ENCODE peak calls at places on chromosome 3, in five cellular contexts. T is ovary, P is cardiac muscle cell, E is colonic mucosa, V is OCI-LY7. Z is an unnamed sample.

GRCh38 chr3:11803977-11804903 is 42.4 kb downstream of the TAMM41 start:
- DNase-seq in T (peak; percentile 35), V (peak; percentile 69), P (peak; percentile 78), E (peak; percentile 39), Z (no peak)

GRCh38 chr3:107913671-107914070 is 177.2 kb downstream of the CD47 start:
- DNase-seq in P (peak; percentile 90), T (no peak), V (no peak), E (no peak), Z (no peak)

GRCh38 chr3:54696313-54696712 is 231.5 kb downstream of the LRTM1 start:
- DNase-seq in V (no peak), E (no peak), P (no peak), T (no peak), Z (no peak)

GRCh38 chr3:117408811-117409210 is 699.2 kb downstream of the TUSC7 start:
- DNase-seq in T (no peak), P (peak; percentile 3), V (no peak), E (no peak), Z (no peak)

GRCh38 chr3:190026154-190026553 is 94.5 kb downstream of the P3H2 start:
- DNase-seq in T (no peak), E (no peak), P (no peak), V (no peak), Z (no peak)

GRCh38 chr3:113247664-113248458 is 36.5 kb downstream of the BOC start:
- DNase-seq in V (no peak), T (peak; percentile 67), P (no peak), E (no peak), Z (no peak)

GRCh38 chr3:61177450-61177849 is 73.8 kb downstream of the FHIT start:
- DNase-seq in T (no peak), V (no peak), P (no peak), E (no peak), Z (no peak)

GRCh38 chr3:48598323-48599076 is 3.4 kb upstream of the COL7A1 start:
- DNase-seq in V (no peak), P (peak; percentile 95), E (no peak), T (peak; percentile 86), Z (peak; percentile 70)

GRCh38 chr3:179348325-179349013 is 960 bp downstream of the MFN1 start:
- DNase-seq in V (peak; percentile 68), T (no peak), E (no peak), P (no peak), Z (no peak)

GRCh38 chr3:64163019-64163754 is 62.1 kb downstream of the PRICKLE2 start:
- DNase-seq in V (no peak), P (no peak), T (no peak), E (no peak), Z (no peak)

GRCh38 chr3:106792716-106793115 is 584.5 kb upstream of the CCDC54 start:
- DNase-seq in P (peak; percentile 12), E (no peak), V (no peak), T (no peak), Z (no peak)

GRCh38 chr3:168952551-168952950 is 711.0 kb downstream of the MECOM start:
- DNase-seq in V (no peak), T (no peak), P (peak; percentile 65), E (no peak), Z (no peak)

GRCh38 chr3:141448606-141449216 is 38.1 kb upstream of the RASA2 start:
- DNase-seq in P (no peak), T (no peak), V (no peak), E (no peak), Z (no peak)

GRCh38 chr3:123287962-123288302 is 86.2 kb downstream of the SEC22A start:
- DNase-seq in E (no peak), T (no peak), P (no peak), V (peak; percentile 6), Z (no peak)

GRCh38 chr3:46482632-46483311 is 15.0 kb upstream of the RTP3 start:
- DNase-seq in E (no peak), T (no peak), P (peak; percentile 83), V (no peak), Z (no peak)

GRCh38 chr3:194977341-194977740 is 291.7 kb downstream of the FAM43A start:
- DNase-seq in P (no peak), T (no peak), E (no peak), V (no peak), Z (no peak)

GRCh38 chr3:24255414-24255813 is 239.2 kb downstream of the THRB start:
- DNase-seq in P (no peak), E (no peak), T (no peak), V (no peak), Z (no peak)

GRCh38 chr3:107241217-107241616 is 136.0 kb upstream of the CCDC54 start:
- DNase-seq in E (peak; percentile 53), V (peak; percentile 59), P (no peak), T (peak; percentile 55), Z (peak; percentile 24)

GRCh38 chr3:144557515-144557914 is 585.9 kb downstream of the DIPK2A start:
- DNase-seq in V (no peak), E (no peak), P (no peak), T (no peak), Z (no peak)

GRCh38 chr3:49362579-49362978 is 4.4 kb upstream of the GPX1 start:
- DNase-seq in P (no peak), T (no peak), E (no peak), V (no peak), Z (no peak)

GRCh38 chr3:177211503-177212277 is 14.4 kb upstream of the TBL1XR1 start:
- DNase-seq in P (no peak), E (peak; percentile 93), T (no peak), V (no peak), Z (no peak)

GRCh38 chr3:103517013-103517412 is 1082.2 kb downstream of the ZPLD1 start:
- DNase-seq in T (no peak), V (no peak), E (no peak), P (no peak), Z (no peak)

GRCh38 chr3:179768080-179768479 is 115.2 kb downstream of the USP13 start:
- DNase-seq in P (peak; percentile 69), E (peak; percentile 35), T (no peak), V (no peak), Z (no peak)

GRCh38 chr3:120615863-120616599 is 19.9 kb downstream of the NDUFB4 start:
- DNase-seq in T (no peak), V (no peak), P (peak; percentile 86), E (no peak), Z (peak; percentile 40)

GRCh38 chr3:24520101-24520495 is 25.4 kb upstream of the THRB start:
- DNase-seq in V (no peak), E (no peak), P (no peak), T (no peak), Z (no peak)

GRCh38 chr3:100400424-100400781 is 486 bp downstream of the TOMM70 start:
- DNase-seq in T (no peak), E (no peak), P (peak; percentile 19), V (peak; percentile 56), Z (no peak)

GRCh38 chr3:99627062-99627826 is 11.2 kb upstream of the COL8A1 start:
- DNase-seq in P (no peak), E (no peak), V (no peak), T (no peak), Z (no peak)

GRCh38 chr3:28912120-28912885 is 368.6 kb upstream of the RBMS3 start:
- DNase-seq in P (peak; percentile 24), V (no peak), E (no peak), T (no peak), Z (no peak)

GRCh38 chr3:13815088-13815683 is 64.7 kb downstream of the WNT7A start:
- DNase-seq in T (no peak), E (no peak), P (no peak), V (no peak), Z (no peak)

GRCh38 chr3:13823186-13823585 is 56.7 kb downstream of the WNT7A start:
- DNase-seq in T (no peak), V (no peak), P (no peak), E (no peak), Z (no peak)

GRCh38 chr3:13821156-13821555 is 58.7 kb downstream of the WNT7A start:
- DNase-seq in T (no peak), E (no peak), V (no peak), P (no peak), Z (no peak)

GRCh38 chr3:13822042-13822441 is 57.8 kb downstream of the WNT7A start:
- DNase-seq in T (no peak), P (no peak), V (no peak), E (no peak), Z (no peak)

GRCh38 chr3:13818919-13819318 is 61.0 kb downstream of the WNT7A start:
- DNase-seq in T (no peak), P (no peak), V (no peak), E (no peak), Z (no peak)
- H3K9me3 ChIP-seq in T (peaks cover 3% of the 10 kb centered on the region), P (no peaks in the 10 kb centered on the region), V (no peaks in the 10 kb centered on the region), E (peaks cover 11% of the 10 kb centered on the region), Z (peaks cover 53% of the 10 kb centered on the region)

DNA sequence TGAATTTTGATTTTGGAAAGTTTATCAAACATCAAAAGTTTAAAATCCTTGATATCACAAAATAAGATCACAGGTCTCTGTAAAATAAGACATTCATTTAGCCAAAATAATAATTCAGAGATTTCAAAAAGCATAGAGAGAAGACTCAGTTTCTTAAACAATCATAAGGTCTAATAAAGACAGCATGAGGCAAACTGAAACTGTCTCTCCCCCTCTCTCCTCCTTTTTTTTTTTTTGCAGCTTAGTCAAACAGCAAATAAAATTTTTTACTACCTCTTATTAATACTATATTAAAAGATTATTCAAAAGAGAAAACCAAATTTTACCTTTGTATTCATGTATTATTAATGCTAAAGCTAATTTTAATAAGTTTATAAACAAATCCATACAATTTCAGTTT is 57.4 kb downstream of the OSTN start:
- DNase-seq in E (no peak), P (no peak), V (no peak), T (no peak), Z (no peak)
- TF ChIP-seq CTCF in E (no peak), P (no peak), V (no peak), T (no peak), Z (no peak)

GRCh38 chr3:53169832-53170324 is 8.9 kb downstream of the PRKCD start:
- DNase-seq in P (no peak), V (no peak), E (no peak), T (no peak), Z (no peak)

GRCh38 chr3:53169045-53169831 is 8.2 kb downstream of the PRKCD start:
- DNase-seq in T (no peak), V (peak; percentile 53), P (no peak), E (no peak), Z (no peak)

GRCh38 chr3:53171827-53172505 is 11.0 kb downstream of the PRKCD start:
- DNase-seq in P (no peak), T (no peak), E (no peak), V (peak; percentile 54), Z (no peak)

GRCh38 chr3:53170325-53171108 is 9.5 kb downstream of the PRKCD start:
- DNase-seq in E (no peak), P (peak; percentile 20), V (peak; percentile 67), T (no peak), Z (no peak)

GRCh38 chr3:53171109-53171453 is 10.1 kb downstream of the PRKCD start:
- DNase-seq in E (no peak), V (peak; percentile 25), T (no peak), P (no peak), Z (no peak)
- H3K27ac ChIP-seq in E (no peak overlapping the region), V (peak overlapping the region; percentile 94), T (no peak overlapping the region), P (no peak overlapping the region), Z (no peak overlapping the region)

DNA sequence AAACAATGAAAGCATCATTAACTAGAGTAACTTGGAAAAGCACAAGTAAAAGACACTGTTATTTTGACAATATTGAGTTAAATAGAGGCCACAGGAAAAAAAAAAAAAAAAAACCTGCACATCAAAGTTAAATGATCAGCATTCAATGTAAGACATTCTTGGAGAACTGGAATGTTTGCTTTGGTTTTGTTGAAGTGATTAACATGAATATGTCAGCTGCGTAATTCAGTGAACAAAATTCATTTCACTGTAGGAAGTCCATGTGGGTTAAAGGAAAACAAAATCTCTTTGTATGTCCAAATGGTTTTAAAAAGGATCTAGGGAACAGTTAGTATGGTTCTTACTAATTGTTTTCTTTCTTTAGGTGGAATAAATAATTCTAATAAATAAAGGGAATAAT is 252.8 kb upstream of the CNTN6 start:
- DNase-seq in T (no peak), E (no peak), V (no peak), P (no peak), Z (no peak)
- H3K9me3 ChIP-seq in T (no peaks in the 10 kb centered on the region), E (no peaks in the 10 kb centered on the region), V (no peaks in the 10 kb centered on the region), P (no peaks in the 10 kb centered on the region), Z (no peaks in the 10 kb centered on the region)